ENCODE peak calls at places on chromosomes 4 and X, in seven cellular contexts. Y is CD8-positive, alpha-beta memory T cell; Z is mesendoderm; X is HEK293T; O is activated CD4-positive, alpha-beta T cell treated with anti-CD3 and anti-CD28 coated beads, Interleukin-2, amount 10 ng/mL, durations not matched to agents 7 days and 5 days; M is choroid plexus epithelial cell; K is Kasumi-1. S is an unnamed sample.

GRCh38 chrX:16039363-16039762 is 84.0 kb upstream of the GRPR start:
- DNase-seq in O (no peak), M (no peak), Z (no peak), K (no peak), Y (no peak), X (no peak), S (no peak)

GRCh38 chr4:148883435-148883834 is 441.2 kb upstream of the NR3C2 start:
- DNase-seq in O (no peak), K (no peak), Z (no peak), Y (no peak), X (no peak), M (no peak), S (no peak)

GRCh38 chrX:132615396-132616131 is 126.7 kb upstream of the MBNL3 start:
- DNase-seq in Z (peak; percentile 70), M (peak; percentile 65), K (peak; percentile 34), Y (peak; percentile 5), O (peak; percentile 39), X (peak; percentile 68), S (no peak)

GRCh38 chrX:22392176-22392814 is 119.6 kb downstream of the CBLL2 start:
- DNase-seq in Y (no peak), M (peak; percentile 62), O (no peak), X (no peak), K (no peak), Z (no peak), S (no peak)

GRCh38 chrX:45596190-45596808 is 395.6 kb upstream of the DIPK2B start:
- DNase-seq in X (no peak), M (peak; percentile 45), K (no peak), O (no peak), Y (no peak), Z (no peak), S (no peak)

GRCh38 chr4:115834441-115834840 is 721.0 kb upstream of the NDST4 start:
- DNase-seq in Y (no peak), M (no peak), K (no peak), O (no peak), Z (peak; percentile 1), X (no peak), S (no peak)

GRCh38 chrX:115449742-115450141 is 111.2 kb upstream of the PLS3 start:
- DNase-seq in O (no peak), X (no peak), Z (no peak), K (no peak), M (peak; percentile 84), Y (no peak), S (no peak)

GRCh38 chr4:100838286-100838685 is 320.5 kb upstream of the EMCN start:
- DNase-seq in Y (no peak), X (no peak), Z (no peak), O (no peak), K (no peak), M (no peak), S (no peak)

S was measured in cortex of kidney.